ENCODE peak calls at places on chromosome 6, in nine cellular contexts. V is activated T-helper 1 cell treated with anti-CD3 and anti-CD28 coated beads, Interleukin-2, amount 50 U/mL, for 16 hours; O is suprapubic skin; Y is AG08395; S is T follicular helper cell; I is NCI-H748 treated with DMSO at 0.1 percent for 48 hours; C is stimulated activated CD4-positive, alpha-beta T cell treated with anti-CD3 and anti-CD28 coated beads, Interleukin-4, amount 100 ng/mL, for 1 hour; X is endothelial cell; K is hippocampal formation. J is an unnamed sample.

GRCh38 chr6:76347539-76347938 is 275.1 kb upstream of the IMPG1 start:
- DNase-seq in S (no peak), Y (no peak), V (no peak), I (no peak), X (no peak), K (no peak), O (no peak), C (no peak), J (no peak)

GRCh38 chr6:70221025-70221714 is 81.7 kb downstream of the COL9A1 start:
- DNase-seq in Y (peak; percentile 17), I (peak; percentile 51), C (no peak), V (no peak), K (peak; percentile 44), S (no peak), O (no peak), X (peak; percentile 12), J (no peak)

GRCh38 chr6:89977808-89978748 is 83.8 kb downstream of the GJA10 start:
- DNase-seq in C (no peak), Y (no peak), I (no peak), S (no peak), O (no peak), X (no peak), K (no peak), V (no peak), J (no peak)

GRCh38 chr6:125611573-125612399 is 137.6 kb upstream of the HEY2 start:
- DNase-seq in S (no peak), O (no peak), I (peak; percentile 53), Y (peak; percentile 3), K (peak; percentile 28), X (peak; percentile 21), C (no peak), V (no peak), J (no peak)

GRCh38 chr6:71602385-71602949 is 283.9 kb upstream of the RIMS1 start:
- DNase-seq in K (no peak), I (no peak), V (no peak), C (no peak), O (no peak), X (no peak), S (no peak), Y (peak; percentile 75), J (no peak)

GRCh38 chr6:147058786-147059434 is 145.3 kb upstream of the STXBP5 start:
- DNase-seq in I (no peak), V (no peak), X (no peak), O (no peak), K (no peak), C (no peak), S (no peak), Y (no peak), J (no peak)

GRCh38 chr6:81304486-81304885 is 448.0 kb downstream of the TENT5A start:
- DNase-seq in X (no peak), K (no peak), S (no peak), I (no peak), V (no peak), O (no peak), Y (no peak), C (no peak), J (no peak)

GRCh38 chr6:56230976-56231566 is 16.3 kb downstream of the COL21A1 start:
- DNase-seq in I (no peak), C (no peak), Y (no peak), O (no peak), X (no peak), V (no peak), K (no peak), S (no peak), J (no peak)

GRCh38 chr6:82095091-82095490 is 152.5 kb downstream of the IBTK start:
- DNase-seq in V (no peak), X (no peak), I (no peak), Y (no peak), K (no peak), O (no peak), C (no peak), S (no peak), J (no peak)

J was measured in HuH-7.5.